ENCODE peak calls at places on chromosomes 11 and 22, in eight cellular contexts. One of them, this sample, is unnamed.

GRCh38 chr11:26823963-26824362 is 102.1 kb upstream of the SLC5A12 start:
- DNase-seq in K562: no peak
- DNase-seq in sigmoid colon: no peak
- DNase-seq in adrenal gland: no peak
- DNase-seq in spleen: no peak
- DNase-seq in HCT116: no peak
- DNase-seq in Peyer's patch: no peak
- DNase-seq in uterus: no peak
- DNase-seq in this sample: no peak

GRCh38 chr11:77198440-77198849 is 70.4 kb downstream of the MYO7A start:
- DNase-seq in spleen: peak
- DNase-seq in adrenal gland: peak
- DNase-seq in Peyer's patch: no peak
- DNase-seq in uterus: peak
- DNase-seq in sigmoid colon: peak
- DNase-seq in HCT116: peak
- DNase-seq in K562: peak
- DNase-seq in this sample: no peak

GRCh38 chr11:112526699-112527410 is 266.2 kb upstream of the PLET1 start:
- DNase-seq in uterus: no peak
- DNase-seq in K562: no peak
- DNase-seq in spleen: no peak
- DNase-seq in Peyer's patch: no peak
- DNase-seq in sigmoid colon: no peak
- DNase-seq in HCT116: no peak
- DNase-seq in adrenal gland: no peak
- DNase-seq in this sample: no peak

GRCh38 chr11:60781286-60782044 is 3.7 kb upstream of the MS4A10 start:
- DNase-seq in K562: no peak
- DNase-seq in HCT116: no peak
- DNase-seq in spleen: peak
- DNase-seq in sigmoid colon: no peak
- DNase-seq in adrenal gland: no peak
- DNase-seq in Peyer's patch: no peak
- DNase-seq in uterus: no peak
- DNase-seq in this sample: no peak

GRCh38 chr11:47514825-47515647 is 37.9 kb downstream of the CELF1 start:
- DNase-seq in sigmoid colon: no peak
- DNase-seq in HCT116: no peak
- DNase-seq in adrenal gland: peak
- DNase-seq in spleen: no peak
- DNase-seq in Peyer's patch: no peak
- DNase-seq in uterus: no peak
- DNase-seq in K562: peak
- DNase-seq in this sample: no peak

GRCh38 chr11:81869337-81870065 is 864.2 kb downstream of the FAM181B start:
- DNase-seq in Peyer's patch: peak
- DNase-seq in uterus: no peak
- DNase-seq in K562: no peak
- DNase-seq in HCT116: no peak
- DNase-seq in adrenal gland: no peak
- DNase-seq in sigmoid colon: no peak
- DNase-seq in spleen: peak
- DNase-seq in this sample: no peak

GRCh38 chr22:27885977-27886842 is 32.8 kb downstream of the PITPNB start:
- DNase-seq in spleen: no peak
- DNase-seq in sigmoid colon: no peak
- DNase-seq in HCT116: peak
- DNase-seq in adrenal gland: peak
- DNase-seq in K562: peak
- DNase-seq in uterus: no peak
- DNase-seq in Peyer's patch: peak
- DNase-seq in this sample: no peak

GRCh38 chr11:56932572-56933235 is 56.0 kb upstream of the OR5AK2 start:
- DNase-seq in K562: no peak
- DNase-seq in uterus: no peak
- DNase-seq in adrenal gland: no peak
- DNase-seq in HCT116: peak
- DNase-seq in sigmoid colon: no peak
- DNase-seq in Peyer's patch: no peak
- DNase-seq in spleen: no peak
- DNase-seq in this sample: no peak

GRCh38 chr11:78784321-78785061 is 209.8 kb upstream of the NARS2 start:
- DNase-seq in Peyer's patch: no peak
- DNase-seq in adrenal gland: no peak
- DNase-seq in sigmoid colon: no peak
- DNase-seq in HCT116: no peak
- DNase-seq in K562: no peak
- DNase-seq in uterus: no peak
- DNase-seq in spleen: no peak
- DNase-seq in this sample: no peak

GRCh38 chr22:46934746-46935491 is 172.5 kb downstream of the TBC1D22A start:
- DNase-seq in HCT116: peak
- DNase-seq in adrenal gland: peak
- DNase-seq in K562: peak
- DNase-seq in spleen: no peak
- DNase-seq in Peyer's patch: no peak
- DNase-seq in sigmoid colon: no peak
- DNase-seq in uterus: no peak
- DNase-seq in this sample: no peak

GRCh38 chr11:44770401-44770800 is 43.6 kb downstream of the TSPAN18 start:
- DNase-seq in sigmoid colon: no peak
- DNase-seq in adrenal gland: no peak
- DNase-seq in spleen: no peak
- DNase-seq in K562: no peak
- DNase-seq in uterus: peak
- DNase-seq in HCT116: no peak
- DNase-seq in Peyer's patch: no peak
- DNase-seq in this sample: no peak

GRCh38 chr11:45948341-45948740 is 25.9 kb downstream of the LARGE2 start:
- DNase-seq in spleen: no peak
- DNase-seq in K562: no peak
- DNase-seq in sigmoid colon: no peak
- DNase-seq in HCT116: no peak
- DNase-seq in adrenal gland: no peak
- DNase-seq in uterus: no peak
- DNase-seq in Peyer's patch: no peak
- DNase-seq in this sample: no peak

GRCh38 chr11:22084564-22084963 is 108.3 kb upstream of the ANO5 start:
- DNase-seq in Peyer's patch: no peak
- DNase-seq in uterus: no peak
- DNase-seq in sigmoid colon: no peak
- DNase-seq in HCT116: no peak
- DNase-seq in adrenal gland: no peak
- DNase-seq in K562: no peak
- DNase-seq in spleen: no peak
- DNase-seq in this sample: no peak

GRCh38 chr22:26797910-26798309 is 140.5 kb downstream of the MIAT start:
- DNase-seq in sigmoid colon: no peak
- DNase-seq in HCT116: peak
- DNase-seq in adrenal gland: no peak
- DNase-seq in K562: peak
- DNase-seq in uterus: no peak
- DNase-seq in Peyer's patch: no peak
- DNase-seq in spleen: no peak
- DNase-seq in this sample: no peak

GRCh38 chr11:35182317-35182939 is 43.5 kb downstream of the CD44 start:
- DNase-seq in K562: no peak
- DNase-seq in uterus: no peak
- DNase-seq in sigmoid colon: no peak
- DNase-seq in adrenal gland: no peak
- DNase-seq in HCT116: no peak
- DNase-seq in Peyer's patch: no peak
- DNase-seq in spleen: no peak
- DNase-seq in this sample: no peak

GRCh38 chr11:122764691-122765090 is 73.6 kb upstream of the CRTAM start:
- DNase-seq in sigmoid colon: no peak
- DNase-seq in K562: no peak
- DNase-seq in uterus: no peak
- DNase-seq in spleen: no peak
- DNase-seq in adrenal gland: no peak
- DNase-seq in Peyer's patch: no peak
- DNase-seq in HCT116: no peak
- DNase-seq in this sample: no peak

GRCh38 chr11:126025822-126026221 is 36.8 kb downstream of the CDON start:
- DNase-seq in sigmoid colon: no peak
- DNase-seq in Peyer's patch: no peak
- DNase-seq in spleen: no peak
- DNase-seq in uterus: no peak
- DNase-seq in adrenal gland: no peak
- DNase-seq in K562: no peak
- DNase-seq in HCT116: no peak
- DNase-seq in this sample: no peak

GRCh38 chr11:109851780-109852390 is 241.3 kb upstream of the ZC3H12C start:
- DNase-seq in spleen: no peak
- DNase-seq in HCT116: no peak
- DNase-seq in uterus: no peak
- DNase-seq in sigmoid colon: no peak
- DNase-seq in K562: no peak
- DNase-seq in adrenal gland: no peak
- DNase-seq in Peyer's patch: no peak
- DNase-seq in this sample: no peak

GRCh38 chr11:44219830-44220778 is 89.8 kb downstream of the ALX4 start:
- DNase-seq in HCT116: no peak
- DNase-seq in sigmoid colon: no peak
- DNase-seq in adrenal gland: no peak
- DNase-seq in spleen: no peak
- DNase-seq in K562: no peak
- DNase-seq in uterus: no peak
- DNase-seq in Peyer's patch: no peak
- DNase-seq in this sample: no peak

GRCh38 chr11:47889714-47890441 is 41.7 kb upstream of the NUP160 start:
- DNase-seq in spleen: no peak
- DNase-seq in uterus: no peak
- DNase-seq in HCT116: no peak
- DNase-seq in Peyer's patch: no peak
- DNase-seq in sigmoid colon: no peak
- DNase-seq in adrenal gland: no peak
- DNase-seq in K562: no peak
- DNase-seq in this sample: no peak

GRCh38 chr11:28621648-28622215 is 513.5 kb downstream of the METTL15 start:
- DNase-seq in K562: no peak
- DNase-seq in spleen: no peak
- DNase-seq in HCT116: no peak
- DNase-seq in Peyer's patch: no peak
- DNase-seq in adrenal gland: peak
- DNase-seq in uterus: peak
- DNase-seq in sigmoid colon: no peak
- DNase-seq in this sample: no peak

GRCh38 chr22:37340331-37341262 is 58.3 kb downstream of the CYTH4 start:
- DNase-seq in K562: no peak
- DNase-seq in sigmoid colon: no peak
- DNase-seq in spleen: no peak
- DNase-seq in HCT116: no peak
- DNase-seq in uterus: no peak
- DNase-seq in adrenal gland: no peak
- DNase-seq in Peyer's patch: no peak
- DNase-seq in this sample: no peak

GRCh38 chr22:28759861-28760560 is 12.5 kb upstream of the CCDC117 start:
- DNase-seq in spleen: peak
- DNase-seq in HCT116: no peak
- DNase-seq in K562: no peak
- DNase-seq in sigmoid colon: no peak
- DNase-seq in uterus: no peak
- DNase-seq in Peyer's patch: no peak
- DNase-seq in adrenal gland: no peak
- DNase-seq in this sample: no peak

GRCh38 chr11:575324-575995 is 810 bp upstream of the PHRF1 start:
- DNase-seq in K562: no peak
- DNase-seq in adrenal gland: peak
- DNase-seq in Peyer's patch: no peak
- DNase-seq in sigmoid colon: no peak
- DNase-seq in spleen: peak
- DNase-seq in HCT116: peak
- DNase-seq in uterus: no peak
- DNase-seq in this sample: no peak
- TF ChIP-seq POLR2A in K562: no peak
- TF ChIP-seq POLR2A in adrenal gland: no peak
- TF ChIP-seq POLR2A in Peyer's patch: peak
- TF ChIP-seq POLR2A in sigmoid colon: no peak
- TF ChIP-seq POLR2A in spleen: no peak
- TF ChIP-seq POLR2A in HCT116: no peak
- TF ChIP-seq POLR2A in uterus: peak
- TF ChIP-seq POLR2A in this sample: no peak

DNA sequence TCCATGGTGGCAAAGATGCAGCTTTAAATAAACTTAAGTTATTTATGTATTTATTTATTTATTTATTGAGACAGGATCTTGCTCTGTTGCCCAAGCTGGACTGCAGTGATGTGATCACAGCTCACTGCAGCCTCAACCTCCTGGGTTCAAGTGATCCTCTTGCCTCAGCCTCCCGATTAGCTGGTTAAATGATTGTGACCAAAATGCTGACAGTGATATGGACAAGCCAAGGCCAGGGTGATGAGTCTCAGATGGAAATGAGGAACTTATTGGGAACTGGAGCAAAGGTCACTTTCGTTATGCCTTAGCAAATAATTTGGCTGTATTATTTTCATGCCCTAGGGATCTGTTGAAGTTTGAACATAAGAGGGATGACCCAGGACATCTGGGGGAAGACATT is 9.3 kb upstream of the LRP5 start:
- DNase-seq in adrenal gland: no peak
- DNase-seq in spleen: no peak
- DNase-seq in K562: no peak
- DNase-seq in HCT116: no peak
- DNase-seq in sigmoid colon: no peak
- DNase-seq in Peyer's patch: no peak
- DNase-seq in uterus: no peak
- DNase-seq in this sample: no peak
- H3K4me3 ChIP-seq in adrenal gland: no peak
- H3K4me3 ChIP-seq in spleen: no peak
- H3K4me3 ChIP-seq in K562: no peak
- H3K4me3 ChIP-seq in HCT116: no peak
- H3K4me3 ChIP-seq in sigmoid colon: no peak
- H3K4me3 ChIP-seq in Peyer's patch: no peak
- H3K4me3 ChIP-seq in uterus: no peak
- H3K4me3 ChIP-seq in this sample: no peak

GRCh38 chr11:90614318-90614717 is 391.5 kb upstream of the CHORDC1 start:
- DNase-seq in sigmoid colon: no peak
- DNase-seq in K562: no peak
- DNase-seq in spleen: no peak
- DNase-seq in adrenal gland: no peak
- DNase-seq in uterus: no peak
- DNase-seq in Peyer's patch: no peak
- DNase-seq in HCT116: no peak
- DNase-seq in this sample: no peak
- TF ChIP-seq POLR2A in sigmoid colon: no peak
- TF ChIP-seq POLR2A in K562: no peak
- TF ChIP-seq POLR2A in spleen: no peak
- TF ChIP-seq POLR2A in adrenal gland: no peak
- TF ChIP-seq POLR2A in uterus: no peak
- TF ChIP-seq POLR2A in Peyer's patch: no peak
- TF ChIP-seq POLR2A in HCT116: no peak
- TF ChIP-seq POLR2A in this sample: no peak

DNA sequence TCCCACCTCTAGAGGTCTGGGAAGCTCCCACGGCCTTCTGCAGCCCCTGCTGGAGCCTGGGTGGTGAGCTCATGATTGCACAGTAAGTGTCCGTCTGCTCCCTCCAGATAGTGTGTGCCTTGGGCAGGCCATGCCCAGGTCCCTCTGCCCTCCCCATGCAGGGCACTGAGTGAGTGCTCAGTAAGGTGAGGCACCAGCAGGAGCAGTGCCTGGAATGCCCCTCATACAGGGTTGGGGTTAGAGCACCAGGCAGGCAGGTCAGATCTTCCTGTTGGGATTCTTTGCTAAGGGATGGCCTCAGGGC is 50.3 kb downstream of the NAT10 start:
- DNase-seq in K562: no peak
- DNase-seq in sigmoid colon: no peak
- DNase-seq in Peyer's patch: no peak
- DNase-seq in HCT116: no peak
- DNase-seq in uterus: no peak
- DNase-seq in spleen: no peak
- DNase-seq in adrenal gland: no peak
- DNase-seq in this sample: no peak
- H3K4me3 ChIP-seq in K562: no peak
- H3K4me3 ChIP-seq in sigmoid colon: no peak
- H3K4me3 ChIP-seq in Peyer's patch: no peak
- H3K4me3 ChIP-seq in HCT116: no peak
- H3K4me3 ChIP-seq in uterus: no peak
- H3K4me3 ChIP-seq in spleen: no peak
- H3K4me3 ChIP-seq in adrenal gland: no peak
- H3K4me3 ChIP-seq in this sample: no peak

This sample was measured in vagina.